ENCODE peak calls at places on chromosomes 13 and 19, in eight cellular contexts. E is upper lobe of left lung; H is activated naive CD8-positive, alpha-beta T cell treated with anti-CD3 and anti-CD28 coated beads, Interleukin-2, amount 50 U/mL, for 24 hours; S is NCI-H2029; P is left ventricle myocardium inferior; X is fibroblast of gingiva; O is endothelial cell; J is A172. A is an unnamed sample.

GRCh38 chr13:38685974-38686571 is 804 bp upstream of the FREM2 start:
- DNase-seq in P (no peak), O (peak; percentile 34), J (no peak), H (no peak), S (no peak), E (peak; percentile 40), X (no peak), A (no peak)

GRCh38 chr13:103883152-103883551 is 816.9 kb upstream of the SLC10A2 start:
- DNase-seq in E (peak; percentile 74), J (peak; percentile 89), S (no peak), O (peak; percentile 60), H (no peak), X (peak; percentile 74), P (peak; percentile 80), A (no peak)

GRCh38 chr13:75825599-75825998 is 189.5 kb downstream of the LMO7 start:
- DNase-seq in E (no peak), X (no peak), H (no peak), J (no peak), O (no peak), S (no peak), P (no peak), A (no peak)

GRCh38 chr19:42528354-42529247 is at the start of gene CEACAM1:
- DNase-seq in O (peak; percentile 49), S (peak; percentile 61), X (no peak), P (no peak), H (peak; percentile 48), E (peak; percentile 80), J (peak; percentile 38), A (peak; percentile 66)

GRCh38 chr19:34224996-34225658 is 29.2 kb upstream of the GARRE1 start:
- DNase-seq in O (no peak), H (no peak), S (no peak), J (peak; percentile 33), X (peak; percentile 25), E (no peak), P (no peak), A (no peak)

GRCh38 chr13:98490195-98490771 is 86.6 kb downstream of the STK24 start:
- DNase-seq in J (no peak), H (no peak), X (no peak), P (no peak), S (no peak), E (no peak), O (no peak), A (no peak)

GRCh38 chr13:101917833-101918755 is 465.6 kb downstream of the ITGBL1 start:
- DNase-seq in X (no peak), O (no peak), J (no peak), H (no peak), P (no peak), S (no peak), E (no peak), A (peak; percentile 22)

GRCh38 chr19:4914736-4915501 is 5.6 kb downstream of the UHRF1 start:
- DNase-seq in J (peak; percentile 97), P (no peak), X (peak; percentile 50), E (peak; percentile 71), S (no peak), O (no peak), H (peak; percentile 80), A (peak; percentile 59)

GRCh38 chr19:1065606-1066109 is 1.3 kb upstream of the ARHGAP45 start:
- DNase-seq in H (no peak), X (no peak), P (no peak), O (no peak), E (peak; percentile 83), S (no peak), J (peak; percentile 69), A (no peak)

GRCh38 chr19:51441410-51442390 is 16.6 kb downstream of the SIGLEC8 start:
- DNase-seq in O (peak; percentile 46), X (no peak), J (peak; percentile 8), P (no peak), S (no peak), H (peak; percentile 86), E (peak; percentile 49), A (peak; percentile 75)

GRCh38 chr13:85286081-85286480 is 513.1 kb downstream of the SLITRK6 start:
- DNase-seq in E (no peak), X (peak; percentile 16), O (no peak), H (no peak), J (peak; percentile 10), P (no peak), S (no peak), A (no peak)

GRCh38 chr13:105603283-105603682 is 932.2 kb downstream of the EFNB2 start:
- DNase-seq in E (no peak), P (no peak), O (no peak), H (no peak), S (no peak), X (no peak), J (no peak), A (no peak)

GRCh38 chr19:452829-453228 is 8.0 kb downstream of the SHC2 start:
- DNase-seq in J (no peak), H (no peak), S (no peak), X (no peak), O (no peak), P (no peak), E (no peak), A (no peak)

GRCh38 chr19:5341981-5342380 is 1.4 kb upstream of the PTPRS start:
- DNase-seq in S (no peak), J (no peak), X (no peak), H (no peak), P (no peak), E (no peak), O (no peak), A (no peak)

GRCh38 chr13:24097667-24098066 is 62.9 kb upstream of the SPATA13 start:
- DNase-seq in P (no peak), H (peak; percentile 30), O (no peak), E (no peak), J (no peak), S (no peak), X (no peak), A (no peak)

GRCh38 chr19:1959928-1960589 is 19.1 kb downstream of the CSNK1G2 start:
- DNase-seq in X (no peak), P (no peak), S (no peak), H (no peak), O (no peak), E (no peak), J (no peak), A (no peak)

GRCh38 chr19:21566073-21566472 is 60.7 kb downstream of the ZNF429 start:
- DNase-seq in X (no peak), P (no peak), O (no peak), H (no peak), S (no peak), J (no peak), E (no peak), A (no peak)

GRCh38 chr13:95216182-95216581 is 85.1 kb downstream of the ABCC4 start:
- DNase-seq in X (no peak), J (no peak), H (no peak), E (no peak), O (no peak), P (no peak), S (no peak), A (no peak)

GRCh38 chr13:97648171-97648880 is 214.4 kb downstream of the RAP2A start:
- DNase-seq in P (no peak), J (peak; percentile 60), O (no peak), S (no peak), E (no peak), H (no peak), X (no peak), A (no peak)

GRCh38 chr13:100803091-100803490 is 128.5 kb upstream of the TMTC4 start:
- DNase-seq in S (no peak), O (no peak), X (no peak), E (no peak), H (no peak), J (no peak), P (no peak), A (no peak)

GRCh38 chr19:19113040-19113541 is 25.2 kb downstream of the TMEM161A start:
- DNase-seq in J (peak; percentile 30), P (no peak), S (no peak), X (peak; percentile 20), O (no peak), E (no peak), H (no peak), A (peak; percentile 54)

GRCh38 chr13:77516342-77516789 is 19.1 kb upstream of the SCEL start:
- DNase-seq in H (no peak), X (peak; percentile 3), O (no peak), E (no peak), J (peak; percentile 35), S (no peak), P (no peak), A (no peak)

GRCh38 chr19:7214329-7215089 is 79.7 kb downstream of the INSR start:
- DNase-seq in H (no peak), X (no peak), E (no peak), S (no peak), O (no peak), P (no peak), J (no peak), A (no peak)

A was measured in GM20000.